ENCODE peak calls at places on chromosomes 12 and 14, in six cellular contexts. S, T, D, Q, C and L are unnamed samples.
A peak's percentile ranks its signal among the peaks of the same experiment; 100 is the strongest.

GRCh38 chr12:67222302-67222701 is 46.9 kb upstream of the CAND1 start:
- DNase-seq in S (no peak), T (no peak), D (peak; percentile 24), Q (no peak), C (no peak), L (no peak)

GRCh38 chr14:66600416-66600815 is 92.5 kb downstream of the GPHN start:
- DNase-seq in S (no peak), T (no peak), D (peak; percentile 75), Q (no peak), C (no peak), L (no peak)

GRCh38 chr12:5807090-5807414 is 138.0 kb downstream of the ANO2 start:
- DNase-seq in S (no peak), T (no peak), D (peak; percentile 86), Q (no peak), C (no peak), L (no peak)

GRCh38 chr12:22543246-22544037 is 900 bp downstream of the C2CD5 start:
- DNase-seq in S (peak; percentile 43), T (peak; percentile 48), D (peak; percentile 34), Q (peak; percentile 51), C (no peak), L (peak; percentile 53)

GRCh38 chr12:12238605-12239004 is 28.2 kb downstream of the LRP6 start:
- DNase-seq in S (no peak), T (no peak), D (no peak), Q (no peak), C (no peak), L (no peak)

GRCh38 chr12:6310771-6311610 is 509 bp downstream of the PLEKHG6 start:
- DNase-seq in S (no peak), T (no peak), D (no peak), Q (no peak), C (no peak), L (no peak)

GRCh38 chr12:47982770-47983169 is 19.4 kb downstream of the TMEM106C start:
- DNase-seq in S (no peak), T (no peak), D (no peak), Q (no peak), C (no peak), L (no peak)

GRCh38 chr12:13007496-13008233 is 7.6 kb upstream of the HEBP1 start:
- DNase-seq in S (no peak), T (no peak), D (no peak), Q (no peak), C (no peak), L (no peak)

GRCh38 chr12:132309162-132310086 is 20.0 kb downstream of the GALNT9 start:
- DNase-seq in S (no peak), T (no peak), D (no peak), Q (no peak), C (no peak), L (no peak)

GRCh38 chr14:35224615-35225014 is 67.6 kb upstream of the PSMA6 start:
- DNase-seq in S (no peak), T (no peak), D (no peak), Q (no peak), C (no peak), L (no peak)

GRCh38 chr12:123599310-123599709 is 2.6 kb upstream of the DDX55 start:
- DNase-seq in S (no peak), T (no peak), D (no peak), Q (no peak), C (no peak), L (no peak)

GRCh38 chr12:123597100-123597499 is 4.8 kb upstream of the DDX55 start:
- DNase-seq in S (no peak), T (no peak), D (no peak), Q (no peak), C (no peak), L (no peak)

GRCh38 chr12:123595729-123596128 is 6.2 kb upstream of the DDX55 start:
- DNase-seq in S (no peak), T (no peak), D (no peak), Q (no peak), C (no peak), L (no peak)

GRCh38 chr12:123599721-123600120 is 2.2 kb upstream of the DDX55 start:
- DNase-seq in S (no peak), T (no peak), D (no peak), Q (no peak), C (no peak), L (no peak)

GRCh38 chr12:123598522-123598921 is 3.4 kb upstream of the DDX55 start:
- DNase-seq in S (no peak), T (no peak), D (no peak), Q (no peak), C (no peak), L (no peak)
- H3K4me1 ChIP-seq in S (no peaks in the 10 kb centered on the region), T (peaks cover 4% of the 10 kb centered on the region), D (no peaks in the 10 kb centered on the region), Q (peaks cover 9% of the 10 kb centered on the region), C (peaks cover 11% of the 10 kb centered on the region), L (peaks cover 22% of the 10 kb centered on the region)

GRCh38 chr12:29960113-29960512 is 176.4 kb upstream of the TMTC1 start:
- DNase-seq in S (no peak), T (no peak), D (no peak), Q (no peak), C (no peak), L (no peak)
- H3K27ac ChIP-seq in S (no peak overlapping the region), T (no peak overlapping the region), D (no peak overlapping the region), Q (no peak overlapping the region), C (no peak overlapping the region), L (no peak overlapping the region)

GRCh38 chr14:52551696-52552062 is 626 bp downstream of the TXNDC16 start:
- DNase-seq in S (peak; percentile 18), T (no peak), D (peak; percentile 30), Q (no peak), C (peak; percentile 21), L (no peak)

GRCh38 chr14:52552063-52552988 is at the start of the genes GPR137C and TXNDC16:
- DNase-seq in S (peak; percentile 100), T (peak; percentile 99), D (peak; percentile 99), Q (peak; percentile 98), C (peak; percentile 96), L (peak; percentile 97)

GRCh38 chr14:52553002-52553670 is 500 bp downstream of the GPR137C start:
- DNase-seq in S (no peak), T (no peak), D (peak; percentile 16), Q (peak; percentile 53), C (peak; percentile 34), L (peak; percentile 55)

GRCh38 chr14:52551205-52551604 is 1.1 kb downstream of the TXNDC16 start:
- DNase-seq in S (no peak), T (no peak), D (no peak), Q (no peak), C (no peak), L (no peak)

DNA sequence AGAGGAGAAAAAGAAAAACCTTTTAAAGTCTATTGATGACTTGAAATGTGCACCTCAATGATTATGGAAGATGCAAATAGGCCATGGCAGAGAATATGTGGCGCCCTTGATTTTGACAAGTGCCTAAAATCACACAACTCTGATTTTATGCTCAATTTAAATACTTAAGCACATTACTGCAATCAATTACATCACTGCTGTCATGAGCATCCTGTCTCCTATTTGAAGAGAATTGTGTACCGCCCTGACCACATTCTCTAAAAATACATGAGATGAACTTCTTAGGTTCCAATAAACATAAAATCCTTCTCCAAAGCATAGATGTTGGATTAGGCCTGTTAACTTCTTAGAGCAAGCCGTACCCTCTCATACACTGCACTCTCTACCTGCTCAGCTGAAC is 1.6 kb downstream of the TXNDC16 start:
- DNase-seq in S (no peak), T (no peak), D (no peak), Q (no peak), C (no peak), L (no peak)
- H3K4me3 ChIP-seq in S (no peak overlapping the region), T (peak overlapping the region; percentile 93), D (no peak overlapping the region), Q (peak overlapping the region; percentile 58), C (no peak overlapping the region), L (peak overlapping the region; percentile 67)

GRCh38 chr12:64102339-64102738 is 119.8 kb downstream of the KICS2 start:
- DNase-seq in S (no peak), T (no peak), D (peak; percentile 71), Q (no peak), C (no peak), L (no peak)

GRCh38 chr12:64104376-64104775 is 117.7 kb downstream of the KICS2 start:
- DNase-seq in S (no peak), T (no peak), D (peak; percentile 70), Q (no peak), C (no peak), L (no peak)

GRCh38 chr12:64105026-64105425 is 117.1 kb downstream of the KICS2 start:
- DNase-seq in S (no peak), T (no peak), D (no peak), Q (no peak), C (no peak), L (no peak)

GRCh38 chr12:64107776-64108175 is 114.3 kb downstream of the KICS2 start:
- DNase-seq in S (no peak), T (no peak), D (no peak), Q (no peak), C (no peak), L (no peak)

GRCh38 chr12:64103821-64104220 is 118.3 kb downstream of the KICS2 start:
- DNase-seq in S (no peak), T (no peak), D (peak; percentile 75), Q (no peak), C (no peak), L (no peak)
- H3K4me1 ChIP-seq in S (no peaks in the 10 kb centered on the region), T (no peaks in the 10 kb centered on the region), D (peaks cover 14% of the 10 kb centered on the region), Q (no peaks in the 10 kb centered on the region), C (peaks cover 23% of the 10 kb centered on the region), L (no peaks in the 10 kb centered on the region)